ENCODE peak calls at places on chromosome 19, in six cellular contexts. R, T, O, D, J and B are unnamed samples.
A peak's percentile ranks its signal among the peaks of the same experiment; 100 is the strongest.

GRCh38 chr19:57708641-57709354 is at the start of gene ZNF154:
- DNase-seq in R (no peak), T (no peak), O (no peak), D (peak; percentile 36), J (no peak), B (no peak)

GRCh38 chr19:5246554-5247155 is 94.0 kb downstream of the PTPRS start:
- DNase-seq in R (no peak), T (no peak), O (no peak), D (no peak), J (no peak), B (no peak)

GRCh38 chr19:10256970-10257615 is 5.1 kb downstream of the MRPL4 start:
- DNase-seq in R (no peak), T (no peak), O (no peak), D (no peak), J (no peak), B (peak; percentile 48)

GRCh38 chr19:41637484-41637883 is 10.6 kb upstream of the CEACAM4 start:
- DNase-seq in R (no peak), T (no peak), O (no peak), D (no peak), J (no peak), B (peak; percentile 21)

GRCh38 chr19:40398417-40399056 is 8.6 kb upstream of the HIPK4 start:
- DNase-seq in R (no peak), T (peak; percentile 90), O (no peak), D (peak; percentile 25), J (no peak), B (no peak)

GRCh38 chr19:13153627-13154240 is 3.5 kb downstream of the IER2 start:
- DNase-seq in R (no peak), T (peak; percentile 73), O (no peak), D (no peak), J (no peak), B (peak; percentile 63)

GRCh38 chr19:29105629-29106352 is 107.2 kb downstream of the UQCRFS1 start:
- DNase-seq in R (no peak), T (no peak), O (no peak), D (no peak), J (no peak), B (no peak)

GRCh38 chr19:50315773-50316448 is 13.3 kb downstream of the KCNC3 start:
- DNase-seq in R (peak; percentile 68), T (peak; percentile 72), O (no peak), D (no peak), J (no peak), B (peak; percentile 46)

DNA sequence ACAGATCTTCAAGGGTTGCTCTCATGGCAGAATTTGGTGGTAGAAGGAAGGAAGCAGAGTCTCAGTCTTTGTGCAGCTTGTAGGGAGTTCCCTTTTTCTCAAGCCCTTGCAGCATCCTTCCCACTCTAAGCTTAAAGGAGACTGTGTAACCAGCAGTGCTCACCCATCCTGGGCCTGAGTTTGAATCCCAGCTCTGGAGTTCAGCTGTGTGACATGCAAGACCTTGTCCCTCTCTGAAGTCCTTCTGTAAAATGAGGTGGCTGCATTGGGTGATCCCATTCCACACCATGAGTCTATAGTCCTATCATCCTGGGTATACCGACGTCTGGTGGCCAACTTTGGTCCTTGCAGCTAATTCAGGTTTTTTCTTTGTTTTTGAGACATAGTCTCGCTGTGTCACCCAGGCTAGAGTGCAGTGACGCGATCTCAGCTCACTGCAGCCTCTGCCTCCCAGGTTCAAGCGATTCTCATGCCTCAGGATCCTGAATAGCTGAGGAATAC is 9.8 kb downstream of the SIGLEC10 start:
- DNase-seq in R (peak; percentile 56), T (peak; percentile 81), O (peak; percentile 74), D (peak; percentile 27), J (no peak), B (peak; percentile 83)
- TF ChIP-seq CTCF in R (peak; percentile 48), T (peak; percentile 91), O (peak; percentile 85), D (peak; percentile 13), J (peak; percentile 63), B (no peak)

DNA sequence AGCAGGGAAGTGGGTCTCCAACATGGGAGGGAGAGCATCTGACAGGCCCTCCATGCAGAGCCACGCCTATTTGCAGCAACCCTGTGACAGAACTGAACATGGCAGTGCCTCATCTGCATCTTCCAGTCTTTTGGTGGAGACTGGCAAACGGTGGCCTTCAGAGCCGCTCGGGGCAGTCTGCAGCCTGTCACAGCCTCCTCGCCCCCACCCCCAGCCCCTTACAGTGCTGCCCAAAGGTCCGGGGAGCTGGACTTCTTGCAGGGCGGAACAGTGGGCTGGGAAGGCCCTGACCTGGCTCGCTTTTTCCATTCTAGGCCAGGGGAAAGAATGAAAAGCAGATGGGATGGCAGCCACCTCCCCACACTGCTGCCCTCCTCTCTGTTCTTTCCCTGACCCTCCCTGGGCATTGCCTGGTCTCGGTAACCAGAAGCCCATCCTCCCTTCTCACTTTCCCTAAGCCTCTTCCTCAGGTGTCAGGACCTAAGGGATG is 2.7 kb downstream of the CALM3 start:
- DNase-seq in R (no peak), T (no peak), O (no peak), D (no peak), J (no peak), B (peak; percentile 37)
- TF ChIP-seq MYC in R (no peak), T (no peak), O (no peak), D (no peak), J (no peak), B (no peak)

DNA sequence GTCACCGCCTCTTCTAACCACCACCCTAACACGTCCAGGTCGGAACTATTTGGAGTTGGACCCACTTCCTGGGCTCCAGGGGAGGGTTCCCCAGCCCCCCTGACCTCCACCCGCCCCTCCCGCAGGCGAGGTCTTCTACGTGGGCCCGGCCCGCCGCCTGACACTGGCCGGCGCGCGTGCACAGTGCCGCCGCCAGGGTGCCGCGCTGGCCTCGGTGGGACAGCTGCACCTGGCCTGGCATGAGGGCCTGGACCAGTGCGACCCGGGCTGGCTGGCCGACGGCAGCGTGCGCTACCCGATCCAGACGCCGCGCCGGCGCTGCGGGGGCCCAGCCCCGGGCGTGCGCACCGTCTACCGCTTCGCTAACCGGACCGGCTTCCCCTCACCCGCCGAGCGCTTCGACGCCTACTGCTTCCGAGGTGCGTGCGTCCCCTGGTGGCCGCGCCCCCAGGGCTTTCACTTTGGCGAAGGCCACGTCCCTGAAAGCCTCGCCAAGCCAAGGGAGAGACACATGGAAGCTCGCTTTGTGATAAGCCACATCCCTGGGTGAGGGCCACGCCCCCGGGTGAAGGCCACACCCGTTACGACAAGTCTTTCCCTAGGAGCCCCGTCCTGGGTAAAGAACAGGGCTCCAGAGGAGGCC is 13.2 kb downstream of the NCAN start:
- DNase-seq in R (peak; percentile 92), T (peak; percentile 96), O (peak; percentile 78), D (peak; percentile 35), J (no peak), B (peak; percentile 87)
- TF ChIP-seq CTCF in R (peak; percentile 67), T (peak; percentile 91), O (peak; percentile 93), D (peak; percentile 56), J (peak; percentile 59), B (peak; percentile 83)

GRCh38 chr19:48918071-48918470 is 15.4 kb upstream of the DHDH start:
- DNase-seq in R (no peak), T (no peak), O (no peak), D (no peak), J (no peak), B (no peak)

GRCh38 chr19:48915757-48916156 is 15.6 kb downstream of the NUCB1 start:
- DNase-seq in R (no peak), T (no peak), O (no peak), D (no peak), J (no peak), B (no peak)

GRCh38 chr19:48921721-48922500 is 11.6 kb upstream of the DHDH start:
- DNase-seq in R (no peak), T (no peak), O (no peak), D (no peak), J (no peak), B (no peak)

GRCh38 chr19:48920949-48921348 is 12.6 kb upstream of the DHDH start:
- DNase-seq in R (no peak), T (no peak), O (no peak), D (no peak), J (no peak), B (no peak)

DNA sequence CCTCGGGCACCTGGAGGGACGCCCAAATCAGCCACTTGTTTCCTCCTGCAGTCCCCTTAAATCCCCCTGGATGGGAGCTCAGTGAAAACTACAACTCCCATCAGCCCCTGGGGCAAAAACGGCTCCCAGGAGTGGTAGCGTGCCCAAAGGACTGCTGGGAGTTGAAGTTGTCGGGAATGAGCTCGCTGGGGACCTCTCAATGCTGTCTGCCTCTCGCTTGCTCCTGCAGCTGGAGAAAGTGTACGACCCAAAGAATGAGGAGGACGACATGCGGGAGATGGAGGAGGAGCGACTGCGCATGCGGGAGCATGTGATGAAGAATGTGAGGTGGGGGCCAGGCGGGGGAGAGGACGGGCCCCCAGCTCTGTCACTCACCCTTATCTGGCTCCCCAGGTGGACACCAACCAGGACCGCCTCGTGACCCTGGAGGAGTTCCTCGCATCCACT is 14.7 kb upstream of the DHDH start:
- DNase-seq in R (no peak), T (peak; percentile 81), O (no peak), D (peak; percentile 21), J (no peak), B (peak; percentile 43)
- TF ChIP-seq MYC in R (no peak), T (peak; percentile 53), O (no peak), D (no peak), J (no peak), B (no peak)